ENCODE peak calls at places on chromosomes 13 and 19, in nine cellular contexts. O, R, T, I, G, E, U, X and H are unnamed samples.

GRCh38 chr13:19590423-19590822 is 29.1 kb upstream of the TPTE2 start:
- DNase-seq in E (no peak), U (no peak), G (no peak), X (no peak), I (no peak), O (no peak), R (no peak), T (no peak), H (no peak)

GRCh38 chr13:49214917-49215376 is 5.2 kb upstream of the MLNR start:
- DNase-seq in I (peak), G (peak), T (peak), O (no peak), E (peak), U (peak), R (no peak), X (no peak), H (peak)

GRCh38 chr19:39752795-39753194 is 15.0 kb upstream of the CLC start:
- DNase-seq in I (no peak), X (no peak), O (no peak), T (no peak), R (no peak), G (no peak), U (no peak), E (no peak), H (no peak)

GRCh38 chr19:39408392-39409206 is 2.0 kb downstream of the ZFP36 start:
- DNase-seq in G (peak), R (peak), I (no peak), X (peak), O (no peak), T (peak), E (peak), U (no peak), H (no peak)

GRCh38 chr13:47908200-47908902 is 92.7 kb downstream of the SUCLA2 start:
- DNase-seq in R (no peak), O (no peak), U (no peak), G (no peak), I (no peak), E (no peak), T (no peak), X (no peak), H (no peak)

GRCh38 chr19:44072543-44073401 is 813 bp downstream of the ZNF284 start:
- DNase-seq in E (no peak), I (no peak), G (no peak), U (no peak), O (no peak), T (no peak), X (no peak), R (no peak), H (peak)

GRCh38 chr19:1223018-1223855 is 14.6 kb downstream of the CBARP start:
- DNase-seq in X (no peak), R (no peak), I (peak), T (no peak), U (no peak), G (no peak), O (no peak), E (peak), H (peak)

GRCh38 chr19:4115050-4115817 is 8.7 kb downstream of the MAP2K2 start:
- DNase-seq in I (no peak), R (no peak), U (no peak), E (peak), O (no peak), T (no peak), G (no peak), X (no peak), H (peak)

GRCh38 chr19:12198136-12198535 is 35.2 kb downstream of the ZNF136 start:
- DNase-seq in O (no peak), X (no peak), R (no peak), I (no peak), U (no peak), T (no peak), G (no peak), E (no peak), H (no peak)

GRCh38 chr13:112260108-112261055 is 115.8 kb upstream of the SPACA7 start:
- DNase-seq in T (no peak), I (no peak), E (no peak), U (no peak), G (no peak), R (no peak), O (no peak), X (no peak), H (no peak)
- TF ChIP-seq CTCF in T (no peak), I (no peak), E (no peak), U (no peak), G (no peak), R (no peak), O (no peak), X (no peak), H (no peak)

DNA sequence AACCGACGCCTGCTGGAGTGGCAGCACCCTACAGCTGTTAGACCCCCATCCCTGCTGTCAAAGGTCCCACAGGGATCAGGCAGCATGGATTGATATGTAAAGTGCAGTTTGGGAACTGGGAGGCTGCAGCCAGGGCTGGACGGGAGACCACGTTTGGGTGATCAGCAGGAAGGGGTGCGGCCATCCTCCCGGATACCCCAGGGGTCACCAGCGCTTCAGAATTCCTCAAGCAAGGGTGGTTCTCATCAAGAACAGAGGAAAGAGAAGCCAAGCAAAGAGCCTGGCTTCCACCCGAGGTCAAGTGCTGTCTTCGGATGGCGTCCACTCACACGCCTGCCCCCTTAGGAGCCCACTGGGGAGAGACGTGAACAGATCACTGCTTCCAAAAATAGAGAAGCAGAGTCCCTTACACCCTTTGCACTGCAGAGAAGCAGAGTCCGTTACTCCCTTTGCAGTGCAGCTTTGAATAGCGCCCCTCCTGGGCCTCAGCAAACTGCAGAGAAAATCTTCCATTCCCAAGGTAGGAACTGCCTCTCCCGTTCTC is 35.5 kb downstream of the DHRS12 start:
- DNase-seq in E (no peak), U (no peak), O (no peak), T (no peak), R (no peak), G (no peak), I (peak), X (no peak), H (no peak)
- TF ChIP-seq CTCF in E (no peak), U (no peak), O (peak), T (no peak), R (no peak), G (no peak), I (peak), X (no peak), H (no peak)

GRCh38 chr19:7294571-7295212 is 478 bp upstream of the INSR start:
- DNase-seq in X (peak), T (peak), R (peak), O (peak), U (peak), G (peak), I (peak), E (no peak), H (peak)
- TF ChIP-seq CTCF in X (peak), T (peak), R (peak), O (peak), U (no peak), G (peak), I (peak), E (no peak), H (peak)

GRCh38 chr13:73131247-73131646 is 72.4 kb downstream of the KLF5 start:
- DNase-seq in U (no peak), G (no peak), E (no peak), R (no peak), T (no peak), X (no peak), I (no peak), O (no peak), H (no peak)
- TF ChIP-seq CTCF in U (no peak), G (no peak), E (no peak), R (no peak), T (no peak), X (no peak), I (no peak), O (no peak), H (no peak)

GRCh38 chr19:2945575-2946184 is 909 bp upstream of the ZNF77 start:
- DNase-seq in X (no peak), T (no peak), O (no peak), E (no peak), I (no peak), U (no peak), R (no peak), G (no peak), H (no peak)

GRCh38 chr19:2942928-2943640 is 1.7 kb downstream of the ZNF77 start:
- DNase-seq in E (no peak), T (no peak), X (no peak), U (no peak), G (no peak), I (no peak), R (no peak), O (no peak), H (no peak)

GRCh38 chr19:2944403-2944774 is 382 bp downstream of the ZNF77 start:
- DNase-seq in T (no peak), O (no peak), E (no peak), G (no peak), R (no peak), I (no peak), U (no peak), X (no peak), H (no peak)

GRCh38 chr19:2949939-2950285 is 5.1 kb upstream of the ZNF77 start:
- DNase-seq in R (no peak), I (no peak), U (peak), E (peak), G (peak), X (no peak), T (no peak), O (no peak), H (peak)

DNA sequence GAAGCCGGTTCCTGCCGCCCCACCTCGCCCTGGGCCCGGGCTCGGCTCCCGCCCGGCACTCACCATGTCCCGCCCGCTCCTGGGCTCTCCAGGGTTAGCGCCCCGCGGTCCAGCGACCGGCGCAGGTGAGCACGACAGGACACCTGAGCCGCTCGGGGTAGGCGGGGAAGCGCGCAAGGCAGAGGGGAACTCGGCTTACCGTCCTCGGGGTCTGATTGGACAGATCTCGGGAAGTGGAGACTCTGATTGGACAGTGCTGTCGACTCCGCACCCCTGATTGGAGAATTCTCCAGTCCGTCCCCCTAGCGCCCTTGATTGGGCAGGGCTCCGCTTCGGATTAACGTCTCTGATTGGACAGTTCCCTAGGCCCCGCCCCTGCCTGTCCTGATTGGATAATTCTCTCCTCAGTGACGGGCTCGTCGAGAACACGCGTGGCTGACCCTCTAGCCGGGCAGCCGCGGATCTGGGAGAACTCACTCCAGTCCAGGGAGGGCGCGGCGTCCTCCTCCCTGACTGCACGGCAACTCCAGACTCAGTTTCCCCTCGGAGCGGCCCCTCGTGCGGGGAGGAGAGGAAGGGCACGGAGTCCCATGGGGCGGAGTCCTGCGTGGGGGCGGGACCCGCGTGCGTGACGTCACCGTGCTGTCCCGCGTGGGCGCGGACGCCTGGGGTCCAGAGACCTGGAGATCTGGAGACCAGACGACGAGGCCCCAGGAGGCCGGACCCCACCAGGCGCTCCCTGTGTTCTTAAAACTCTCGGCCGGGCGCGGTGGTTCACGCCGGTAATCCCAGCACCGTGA is at the start of gene ZNF77:
- DNase-seq in X (peak), I (peak), U (peak), E (peak), O (peak), R (peak), T (peak), G (peak), H (peak)
- TF ChIP-seq CTCF in X (no peak), I (no peak), U (no peak), E (no peak), O (peak), R (no peak), T (no peak), G (peak), H (no peak)

GRCh38 chr13:27403727-27404385 is 20.6 kb upstream of the GTF3A start:
- DNase-seq in I (no peak), O (no peak), U (no peak), E (no peak), G (peak), T (no peak), X (no peak), R (no peak), H (no peak)

GRCh38 chr13:27405521-27406134 is 18.8 kb upstream of the GTF3A start:
- DNase-seq in U (no peak), E (no peak), T (no peak), I (no peak), R (no peak), O (no peak), G (no peak), X (no peak), H (no peak)

GRCh38 chr13:27404680-27405079 is 19.7 kb upstream of the GTF3A start:
- DNase-seq in T (no peak), O (no peak), E (no peak), G (peak), R (no peak), U (no peak), X (no peak), I (no peak), H (no peak)

GRCh38 chr13:27408074-27408473 is 16.3 kb upstream of the GTF3A start:
- DNase-seq in U (no peak), T (no peak), X (no peak), E (no peak), I (no peak), R (no peak), O (no peak), G (no peak), H (no peak)

DNA sequence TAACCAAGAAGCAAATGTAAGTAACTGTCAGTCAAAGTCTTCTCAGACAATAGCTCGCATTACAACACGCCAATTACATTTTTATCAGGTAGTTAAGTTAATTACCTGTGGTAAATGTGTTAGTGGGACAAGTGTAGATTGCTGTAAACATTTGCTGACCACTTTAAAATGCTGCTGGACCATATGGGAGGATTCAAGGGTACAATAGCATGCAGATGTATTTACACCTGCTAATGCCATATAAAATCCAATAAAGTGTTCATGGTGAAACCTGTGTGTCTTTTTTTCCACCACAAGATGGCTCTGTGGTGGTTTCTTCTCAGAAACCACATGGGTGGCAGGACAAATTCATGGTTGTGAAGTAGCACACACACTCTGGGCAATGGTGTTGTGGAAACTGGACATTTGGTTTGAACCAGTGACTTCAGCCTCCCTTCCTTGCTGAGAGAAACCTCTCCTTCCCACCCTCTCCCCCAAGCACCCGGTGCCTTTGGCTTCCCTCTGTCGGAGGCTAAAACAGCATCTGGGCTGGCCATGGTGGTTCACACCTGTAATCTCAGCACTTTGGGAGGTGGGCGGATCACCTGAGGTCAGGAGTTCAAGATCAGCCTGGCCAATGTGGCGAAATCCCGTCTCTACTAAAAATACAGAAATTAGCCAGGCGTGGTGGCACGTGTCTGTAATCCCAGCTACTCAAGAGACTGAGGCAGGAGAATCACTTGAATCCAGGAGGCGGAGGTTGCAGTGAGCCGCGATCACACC is 18.1 kb upstream of the GTF3A start:
- DNase-seq in E (peak), X (no peak), T (no peak), G (peak), O (no peak), U (no peak), I (no peak), R (peak), H (peak)
- TF ChIP-seq CTCF in E (peak), X (peak), T (peak), G (peak), O (peak), U (peak), I (peak), R (peak), H (peak)

GRCh38 chr13:111011899-111012298 is 97.0 kb upstream of the ANKRD10 start:
- DNase-seq in U (no peak), R (peak), G (no peak), T (no peak), O (no peak), X (no peak), I (no peak), E (no peak), H (no peak)
- TF ChIP-seq CTCF in U (no peak), R (no peak), G (no peak), T (no peak), O (no peak), X (no peak), I (no peak), E (no peak), H (no peak)

GRCh38 chr13:100666124-100666523 is 8.5 kb downstream of the TMTC4 start:
- DNase-seq in R (peak), I (no peak), X (no peak), G (no peak), E (no peak), T (no peak), O (no peak), U (no peak), H (no peak)
- TF ChIP-seq CTCF in R (no peak), I (no peak), X (no peak), G (no peak), E (no peak), T (no peak), O (no peak), U (no peak), H (no peak)

GRCh38 chr19:53812335-53812734 is 11.8 kb downstream of the NLRP12 start:
- DNase-seq in R (no peak), T (no peak), I (peak), E (no peak), G (no peak), U (no peak), X (no peak), O (no peak), H (no peak)

GRCh38 chr19:53810187-53810546 is 13.9 kb downstream of the NLRP12 start:
- DNase-seq in O (no peak), E (no peak), T (no peak), G (no peak), X (no peak), R (no peak), I (no peak), U (no peak), H (no peak)

GRCh38 chr19:53808710-53809125 is 15.4 kb downstream of the NLRP12 start:
- DNase-seq in R (peak), T (peak), X (no peak), I (peak), E (no peak), O (no peak), U (no peak), G (no peak), H (no peak)

GRCh38 chr19:53810891-53811290 is 13.2 kb downstream of the NLRP12 start:
- DNase-seq in T (no peak), E (no peak), I (no peak), G (no peak), X (no peak), U (no peak), O (no peak), R (no peak), H (no peak)

DNA sequence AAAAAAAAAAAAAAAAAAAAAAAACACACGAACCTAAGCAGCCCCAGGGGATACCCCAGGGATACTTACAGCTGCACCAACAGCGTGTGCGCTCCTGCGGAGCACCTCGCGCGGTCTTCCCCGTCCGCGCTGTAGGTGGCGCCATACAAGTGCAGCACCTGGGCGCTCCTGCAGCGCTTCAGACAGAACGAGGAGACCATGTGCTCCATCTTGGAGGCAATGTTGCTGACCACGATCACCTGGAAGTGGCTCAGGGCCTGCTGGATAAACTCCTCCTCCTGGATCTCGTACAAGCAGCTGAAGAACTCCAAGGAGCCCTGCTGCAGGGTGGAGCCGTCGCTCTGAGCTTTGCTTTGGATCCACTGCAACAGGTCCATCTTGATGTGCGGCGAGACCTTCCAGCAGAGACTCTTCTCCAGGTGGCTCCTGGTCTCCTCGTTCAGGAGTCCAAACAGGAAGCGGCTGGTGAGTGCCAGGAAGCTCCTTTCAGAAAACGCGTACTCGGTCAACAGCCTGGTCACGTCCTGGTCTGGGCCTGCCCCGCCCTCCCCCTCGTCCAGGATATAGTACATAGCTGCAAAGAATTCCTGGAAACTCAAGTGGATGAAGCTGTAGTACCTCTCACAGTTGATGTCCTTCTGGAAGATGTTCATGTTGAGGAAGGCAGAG is 14.5 kb downstream of the NLRP12 start:
- DNase-seq in T (no peak), G (no peak), R (no peak), E (no peak), I (peak), X (no peak), O (no peak), U (no peak), H (no peak)
- TF ChIP-seq CTCF in T (peak), G (no peak), R (no peak), E (no peak), I (peak), X (no peak), O (peak), U (no peak), H (no peak)